ENCODE peak calls at places on chromosome 7, in seven cellular contexts. One of them, this sample, is unnamed.

GRCh38 chr7:44477063-44477830 is 13.2 kb downstream of the NUDCD3 start:
- DNase-seq in NCI-H2081 treated with DMSO at 0.1 percent for 48 hours: peak
- DNase-seq in myocyte: peak
- DNase-seq in fibroblast of mammary gland: peak
- DNase-seq in NCI-H345: peak
- DNase-seq in prostate gland: peak
- DNase-seq in nephron progenitor cell: peak
- DNase-seq in this sample: peak

GRCh38 chr7:105209870-105210269 is 178.9 kb downstream of the SRPK2 start:
- DNase-seq in NCI-H2081 treated with DMSO at 0.1 percent for 48 hours: no peak
- DNase-seq in myocyte: no peak
- DNase-seq in fibroblast of mammary gland: no peak
- DNase-seq in NCI-H345: no peak
- DNase-seq in prostate gland: no peak
- DNase-seq in nephron progenitor cell: no peak
- DNase-seq in this sample: peak

GRCh38 chr7:1192171-1192676 is 32.2 kb upstream of the ZFAND2A start:
- DNase-seq in NCI-H2081 treated with DMSO at 0.1 percent for 48 hours: no peak
- DNase-seq in myocyte: no peak
- DNase-seq in fibroblast of mammary gland: peak
- DNase-seq in NCI-H345: no peak
- DNase-seq in prostate gland: no peak
- DNase-seq in nephron progenitor cell: no peak
- DNase-seq in this sample: peak

GRCh38 chr7:143047327-143047726 is 4.8 kb upstream of the OR6V1 start:
- DNase-seq in NCI-H2081 treated with DMSO at 0.1 percent for 48 hours: no peak
- DNase-seq in myocyte: no peak
- DNase-seq in fibroblast of mammary gland: no peak
- DNase-seq in NCI-H345: no peak
- DNase-seq in prostate gland: no peak
- DNase-seq in nephron progenitor cell: no peak
- DNase-seq in this sample: no peak

GRCh38 chr7:95749044-95749443 is 23.3 kb upstream of the DYNC1I1 start:
- DNase-seq in NCI-H2081 treated with DMSO at 0.1 percent for 48 hours: no peak
- DNase-seq in myocyte: no peak
- DNase-seq in fibroblast of mammary gland: no peak
- DNase-seq in NCI-H345: no peak
- DNase-seq in prostate gland: no peak
- DNase-seq in nephron progenitor cell: no peak
- DNase-seq in this sample: no peak

GRCh38 chr7:71982847-71983246 is 429.3 kb downstream of the CALN1 start:
- DNase-seq in NCI-H2081 treated with DMSO at 0.1 percent for 48 hours: no peak
- DNase-seq in myocyte: no peak
- DNase-seq in fibroblast of mammary gland: no peak
- DNase-seq in NCI-H345: no peak
- DNase-seq in prostate gland: no peak
- DNase-seq in nephron progenitor cell: no peak
- DNase-seq in this sample: no peak

GRCh38 chr7:73369009-73369408 is 41.0 kb downstream of the FKBP6 start:
- DNase-seq in NCI-H2081 treated with DMSO at 0.1 percent for 48 hours: no peak
- DNase-seq in myocyte: no peak
- DNase-seq in fibroblast of mammary gland: no peak
- DNase-seq in NCI-H345: no peak
- DNase-seq in prostate gland: no peak
- DNase-seq in nephron progenitor cell: no peak
- DNase-seq in this sample: no peak

GRCh38 chr7:101952355-101953247 is 135.2 kb downstream of the CUX1 start:
- DNase-seq in NCI-H2081 treated with DMSO at 0.1 percent for 48 hours: no peak
- DNase-seq in myocyte: no peak
- DNase-seq in fibroblast of mammary gland: peak
- DNase-seq in NCI-H345: no peak
- DNase-seq in prostate gland: no peak
- DNase-seq in nephron progenitor cell: no peak
- DNase-seq in this sample: peak

GRCh38 chr7:16071246-16071857 is 350.0 kb downstream of the CRPPA start:
- DNase-seq in NCI-H2081 treated with DMSO at 0.1 percent for 48 hours: peak
- DNase-seq in myocyte: peak
- DNase-seq in fibroblast of mammary gland: peak
- DNase-seq in NCI-H345: peak
- DNase-seq in prostate gland: no peak
- DNase-seq in nephron progenitor cell: peak
- DNase-seq in this sample: peak

This sample was measured in lung microvascular endothelial cell.